ENCODE peak calls at places on chromosomes 1 and 21, in eight cellular contexts. H is fibroblast of lung, V is neuronal stem cell, I is IMR-90, Q is neural progenitor cell, O is heart left ventricle, M is ovary, D is psoas muscle. T is an unnamed sample.

GRCh38 chr21:42097860-42098259 is 26.7 kb downstream of the UMODL1 start:
- DNase-seq in H (peak; percentile 98), V (no peak), I (peak; percentile 99), Q (no peak), O (no peak), M (no peak), D (no peak), T (no peak)

GRCh38 chr1:31007462-31007991 is 58.0 kb downstream of the PUM1 start:
- DNase-seq in H (peak; percentile 95), V (no peak), I (peak; percentile 90), Q (no peak), O (no peak), M (no peak), D (no peak), T (no peak)

GRCh38 chr1:172669011-172669410 is 10.1 kb downstream of the FASLG start:
- DNase-seq in H (no peak), V (no peak), I (no peak), Q (no peak), O (no peak), M (no peak), D (no peak), T (no peak)

GRCh38 chr1:205907794-205908193 is 35.5 kb downstream of the SLC26A9 start:
- DNase-seq in H (no peak), V (no peak), I (peak; percentile 49), Q (peak; percentile 43), O (no peak), M (no peak), D (no peak), T (no peak)

GRCh38 chr1:26553942-26554682 is 24.6 kb downstream of the RPS6KA1 start:
- DNase-seq in H (no peak), V (no peak), I (no peak), Q (no peak), O (no peak), M (no peak), D (no peak), T (no peak)

GRCh38 chr1:229539868-229540506 is 18.5 kb downstream of the ABCB10 start:
- DNase-seq in H (no peak), V (no peak), I (no peak), Q (no peak), O (no peak), M (no peak), D (no peak), T (no peak)

GRCh38 chr1:238619652-238620051 is 728.9 kb upstream of the ZP4 start:
- DNase-seq in H (no peak), V (no peak), I (no peak), Q (no peak), O (no peak), M (no peak), D (no peak), T (no peak)

GRCh38 chr1:199956005-199956404 is 71.5 kb upstream of the NR5A2 start:
- DNase-seq in H (no peak), V (no peak), I (no peak), Q (peak; percentile 16), O (no peak), M (no peak), D (no peak), T (no peak)

GRCh38 chr1:218164111-218164929 is 120.8 kb upstream of the RRP15 start:
- DNase-seq in H (peak; percentile 26), V (peak; percentile 65), I (peak; percentile 12), Q (peak; percentile 90), O (peak; percentile 71), M (no peak), D (peak; percentile 36), T (peak; percentile 11)

GRCh38 chr1:42971848-42972291 is 13.2 kb upstream of the SLC2A1 start:
- DNase-seq in H (peak; percentile 90), V (no peak), I (peak; percentile 94), Q (no peak), O (no peak), M (no peak), D (no peak), T (no peak)

GRCh38 chr1:2320001-2320400 is 71.4 kb downstream of the MORN1 start:
- DNase-seq in H (no peak), V (no peak), I (no peak), Q (no peak), O (peak; percentile 67), M (peak; percentile 66), D (peak; percentile 64), T (no peak)

GRCh38 chr1:180863158-180863775 is 49.4 kb upstream of the KIAA1614 start:
- DNase-seq in H (peak; percentile 50), V (peak; percentile 56), I (peak; percentile 68), Q (peak; percentile 33), O (no peak), M (no peak), D (no peak), T (no peak)

GRCh38 chr1:78283691-78284090 is 207.1 kb upstream of the PTGFR start:
- DNase-seq in H (no peak), V (no peak), I (no peak), Q (no peak), O (no peak), M (no peak), D (no peak), T (no peak)
- H3K4me3 ChIP-seq in H (no peak overlapping the region), V (no peak overlapping the region), I (no peak overlapping the region), Q (no peak overlapping the region), O (no peak overlapping the region), M (no peak overlapping the region), D (no peak overlapping the region), T (no peak overlapping the region)

GRCh38 chr1:41878495-41878894 is 40.2 kb downstream of the HIVEP3 start:
- DNase-seq in H (no peak), V (no peak), I (no peak), Q (no peak), O (no peak), M (no peak), D (no peak), T (no peak)

GRCh38 chr1:41880261-41880660 is 38.5 kb downstream of the HIVEP3 start:
- DNase-seq in H (peak; percentile 28), V (no peak), I (peak; percentile 63), Q (no peak), O (no peak), M (no peak), D (no peak), T (no peak)

GRCh38 chr1:41880951-41881885 is 37.5 kb downstream of the HIVEP3 start:
- DNase-seq in H (no peak), V (no peak), I (no peak), Q (no peak), O (no peak), M (no peak), D (no peak), T (no peak)

GRCh38 chr1:41876533-41877445 is 41.9 kb downstream of the HIVEP3 start:
- DNase-seq in H (peak; percentile 72), V (no peak), I (peak; percentile 58), Q (peak; percentile 32), O (no peak), M (no peak), D (no peak), T (no peak)

DNA sequence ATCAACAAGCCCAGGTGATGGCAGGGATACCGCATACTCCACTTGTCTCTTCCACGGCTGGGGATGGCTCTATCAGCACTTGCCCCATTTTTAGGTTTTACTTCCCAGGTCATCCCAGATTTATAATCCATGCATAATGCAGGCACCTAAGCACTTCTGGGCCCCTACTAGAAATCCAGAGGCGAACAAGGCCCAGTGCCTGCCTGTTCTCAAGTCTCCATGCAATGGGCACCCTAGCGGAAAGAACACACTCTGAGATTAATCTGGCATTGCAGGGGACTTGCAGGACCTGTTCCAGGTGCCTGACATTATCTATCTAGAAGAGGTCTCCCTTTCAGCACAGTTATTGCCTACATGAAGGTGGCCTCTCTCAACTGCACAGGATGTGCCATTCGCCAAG is 39.8 kb downstream of the HIVEP3 start:
- DNase-seq in H (no peak), V (no peak), I (no peak), Q (no peak), O (no peak), M (no peak), D (no peak), T (no peak)
- H3K4me1 ChIP-seq in H (no peaks in the 10 kb centered on the region), V (peaks cover 4% of the 10 kb centered on the region), I (peaks cover 3% of the 10 kb centered on the region), Q (peaks cover 30% of the 10 kb centered on the region), O (peaks cover 72% of the 10 kb centered on the region), M (peaks cover 11% of the 10 kb centered on the region), D (peaks cover 56% of the 10 kb centered on the region), T (no peaks in the 10 kb centered on the region)

GRCh38 chr1:151578941-151579340 is 32.9 kb upstream of the SNX27 start:
- DNase-seq in H (peak; percentile 13), V (no peak), I (no peak), Q (no peak), O (no peak), M (no peak), D (no peak), T (no peak)

GRCh38 chr1:151574575-151575529 is 34.7 kb downstream of the TUFT1 start:
- DNase-seq in H (peak; percentile 89), V (no peak), I (peak; percentile 87), Q (no peak), O (no peak), M (no peak), D (no peak), T (peak; percentile 35)

GRCh38 chr1:151579436-151580225 is 32.2 kb upstream of the SNX27 start:
- DNase-seq in H (peak; percentile 83), V (no peak), I (peak; percentile 82), Q (no peak), O (no peak), M (no peak), D (no peak), T (no peak)

GRCh38 chr1:151581446-151581845 is 30.4 kb upstream of the SNX27 start:
- DNase-seq in H (no peak), V (no peak), I (no peak), Q (no peak), O (no peak), M (no peak), D (no peak), T (no peak)

DNA sequence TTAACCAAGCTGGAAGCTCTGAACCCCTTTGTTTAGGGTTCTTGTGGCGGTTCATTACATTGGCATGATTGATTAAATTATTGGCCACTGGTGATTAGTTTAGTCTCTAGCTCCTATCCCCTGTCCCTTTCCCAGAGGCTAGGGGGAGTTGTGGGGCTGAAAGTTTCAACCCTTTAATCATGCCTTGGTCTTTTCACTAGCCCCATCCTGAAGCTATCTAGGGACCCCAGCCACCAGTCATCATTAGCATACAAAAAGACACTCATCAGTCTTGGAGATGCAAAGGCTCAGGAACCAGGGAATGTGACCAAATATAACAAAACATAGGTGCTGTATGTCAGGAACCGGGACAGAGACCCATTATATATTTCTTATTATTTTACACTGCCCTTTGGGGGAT is 34.7 kb upstream of the SNX27 start:
- DNase-seq in H (no peak), V (no peak), I (no peak), Q (no peak), O (no peak), M (no peak), D (no peak), T (no peak)
- H3K36me3 ChIP-seq in H (peaks cover 4% of the 10 kb centered on the region), V (peaks cover 27% of the 10 kb centered on the region), I (peaks cover 49% of the 10 kb centered on the region), Q (no peaks in the 10 kb centered on the region), O (peaks cover 15% of the 10 kb centered on the region), M (no peaks in the 10 kb centered on the region), D (peaks cover 17% of the 10 kb centered on the region), T (peaks cover 20% of the 10 kb centered on the region)

GRCh38 chr1:77744576-77744975 is 15.1 kb downstream of the USP33 start:
- DNase-seq in H (no peak), V (no peak), I (no peak), Q (no peak), O (no peak), M (no peak), D (no peak), T (no peak)

GRCh38 chr1:77741316-77741715 is 18.3 kb downstream of the USP33 start:
- DNase-seq in H (no peak), V (no peak), I (no peak), Q (no peak), O (no peak), M (no peak), D (no peak), T (no peak)

GRCh38 chr1:77742011-77742555 is 17.6 kb downstream of the USP33 start:
- DNase-seq in H (no peak), V (no peak), I (no peak), Q (no peak), O (no peak), M (no peak), D (no peak), T (no peak)

GRCh38 chr1:77739235-77739634 is 20.4 kb downstream of the USP33 start:
- DNase-seq in H (no peak), V (no peak), I (no peak), Q (no peak), O (no peak), M (no peak), D (no peak), T (no peak)
- H3K4me3 ChIP-seq in H (no peak overlapping the region), V (no peak overlapping the region), I (no peak overlapping the region), Q (no peak overlapping the region), O (no peak overlapping the region), M (no peak overlapping the region), D (no peak overlapping the region), T (no peak overlapping the region)

T was measured in CD4-positive, CD25-positive, alpha-beta regulatory T cell.